ENCODE peak calls at places on chromosomes 13 and 19, in ten cellular contexts. Q is IMR-90, D is ascending aorta, A is upper lobe of right lung, B is OCI-LY7, V is tibial nerve, C is Karpas-422, O is SJSA1, I is psoas muscle, U is left ventricle myocardium inferior. W is an unnamed sample.

GRCh38 chr19:54133312-54133956 is 4.1 kb upstream of the CNOT3 start:
- DNase-seq in Q (no peak), D (no peak), A (no peak), B (no peak), V (no peak), C (peak; percentile 74), O (no peak), I (no peak), U (no peak), W (no peak)

GRCh38 chr13:29713841-29714240 is 118.4 kb upstream of the SLC7A1 start:
- DNase-seq in Q (peak; percentile 21), D (no peak), A (no peak), B (peak; percentile 9), V (no peak), C (peak; percentile 65), O (no peak), I (no peak), U (no peak), W (peak; percentile 1)

GRCh38 chr19:13952154-13953020 is at the start of gene DCAF15:
- DNase-seq in Q (peak; percentile 99), D (peak; percentile 100), A (peak; percentile 99), B (peak; percentile 100), V (peak; percentile 98), C (peak; percentile 100), O (peak; percentile 98), I (peak; percentile 99), U (peak; percentile 99), W (peak; percentile 100)

GRCh38 chr19:2394054-2394668 is 33.2 kb downstream of the TIMM13 start:
- DNase-seq in Q (no peak), D (no peak), A (no peak), B (peak; percentile 75), V (no peak), C (peak; percentile 63), O (no peak), I (no peak), U (no peak), W (no peak)

GRCh38 chr13:91174886-91175501 is 172.5 kb upstream of the MIR17HG start:
- DNase-seq in Q (no peak), D (no peak), A (peak; percentile 56), B (no peak), V (no peak), C (no peak), O (no peak), I (no peak), U (no peak), W (no peak)

GRCh38 chr13:99050983-99051488 is 73.2 kb upstream of the DOCK9 start:
- DNase-seq in Q (no peak), D (no peak), A (no peak), B (peak; percentile 75), V (no peak), C (no peak), O (no peak), I (no peak), U (no peak), W (no peak)

GRCh38 chr13:31638577-31638976 is 100.7 kb upstream of the RXFP2 start:
- DNase-seq in Q (peak; percentile 65), D (no peak), A (no peak), B (no peak), V (no peak), C (no peak), O (no peak), I (no peak), U (no peak), W (no peak)

GRCh38 chr19:3403489-3404323 is 37.3 kb downstream of the NFIC start:
- DNase-seq in Q (peak; percentile 97), D (peak; percentile 97), A (peak; percentile 93), B (no peak), V (peak; percentile 81), C (no peak), O (peak; percentile 96), I (peak; percentile 93), U (peak; percentile 93), W (peak; percentile 99)

GRCh38 chr13:111206148-111206547 is 91.0 kb downstream of the ARHGEF7 start:
- DNase-seq in Q (no peak), D (no peak), A (no peak), B (no peak), V (no peak), C (no peak), O (no peak), I (no peak), U (no peak), W (no peak)

GRCh38 chr19:4748185-4748584 is 24.5 kb upstream of the DPP9 start:
- DNase-seq in Q (no peak), D (no peak), A (no peak), B (no peak), V (no peak), C (no peak), O (no peak), I (no peak), U (no peak), W (no peak)

GRCh38 chr19:48630289-48631036 is 6.7 kb downstream of the DBP start:
- DNase-seq in Q (no peak), D (peak; percentile 86), A (peak; percentile 78), B (no peak), V (no peak), C (no peak), O (no peak), I (peak; percentile 68), U (peak; percentile 86), W (no peak)

GRCh38 chr19:48629599-48630288 is 7.4 kb downstream of the DBP start:
- DNase-seq in Q (no peak), D (no peak), A (peak; percentile 75), B (no peak), V (no peak), C (peak; percentile 66), O (no peak), I (peak; percentile 73), U (peak; percentile 54), W (no peak)

GRCh38 chr19:48628486-48629296 is 8.5 kb downstream of the DBP start:
- DNase-seq in Q (no peak), D (no peak), A (peak; percentile 67), B (no peak), V (no peak), C (no peak), O (no peak), I (no peak), U (no peak), W (no peak)

GRCh38 chr19:48627865-48628314 is 8.6 kb downstream of the SPHK2 start:
- DNase-seq in Q (no peak), D (no peak), A (peak; percentile 64), B (no peak), V (no peak), C (no peak), O (no peak), I (no peak), U (no peak), W (no peak)

DNA sequence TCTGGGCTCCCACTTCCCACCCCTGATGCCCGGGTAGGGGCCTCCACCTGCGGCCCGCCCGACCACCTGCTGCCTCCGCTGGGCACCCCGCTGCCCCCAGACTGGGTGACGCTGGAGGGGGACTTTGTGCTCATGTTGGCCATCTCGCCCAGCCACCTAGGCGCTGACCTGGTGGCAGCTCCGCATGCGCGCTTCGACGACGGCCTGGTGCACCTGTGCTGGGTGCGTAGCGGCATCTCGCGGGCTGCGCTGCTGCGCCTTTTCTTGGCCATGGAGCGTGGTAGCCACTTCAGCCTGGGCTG is 7.9 kb downstream of the DBP start:
- DNase-seq in Q (no peak), D (no peak), A (peak; percentile 66), B (no peak), V (no peak), C (no peak), O (no peak), I (no peak), U (no peak), W (no peak)
- H3K27ac ChIP-seq in Q (no peak overlapping the region), D (peak overlapping the region; percentile 79), A (no peak overlapping the region), B (no peak overlapping the region), V (peak overlapping the region; percentile 77), C (no peak overlapping the region), O (no peak overlapping the region), I (peak overlapping the region; percentile 80), U (peak overlapping the region; percentile 98), W (no peak overlapping the region)

DNA sequence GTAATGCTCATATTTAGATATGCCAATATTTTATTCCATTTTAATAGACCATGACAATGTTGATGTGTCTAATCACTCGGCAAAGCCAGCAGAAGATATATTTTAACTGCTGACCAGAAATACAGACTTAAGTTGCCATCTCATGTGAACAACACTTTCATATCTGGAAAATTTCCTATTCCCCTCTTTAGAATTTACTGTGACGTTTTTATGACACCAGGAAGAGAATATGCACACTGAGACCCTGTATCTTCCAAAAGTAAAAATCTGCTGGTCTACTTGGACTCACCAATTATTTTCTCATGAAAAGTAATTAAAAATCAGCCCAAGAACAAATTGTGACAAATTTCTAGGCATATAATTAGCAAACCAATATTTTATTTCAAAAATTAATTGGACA is 2.1 kb downstream of the PROSER1 start:
- DNase-seq in Q (no peak), D (no peak), A (no peak), B (no peak), V (no peak), C (no peak), O (no peak), I (no peak), U (no peak), W (no peak)
- H3K4me3 ChIP-seq in Q (peak overlapping the region; percentile 9), D (peak overlapping the region; percentile 100), A (peak overlapping the region; percentile 85), B (peak overlapping the region; percentile 93), V (no peak overlapping the region), C (peak overlapping the region; percentile 73), O (peak overlapping the region; percentile 81), I (peak overlapping the region; percentile 95), U (peak overlapping the region; percentile 94), W (peak overlapping the region; percentile 89)

DNA sequence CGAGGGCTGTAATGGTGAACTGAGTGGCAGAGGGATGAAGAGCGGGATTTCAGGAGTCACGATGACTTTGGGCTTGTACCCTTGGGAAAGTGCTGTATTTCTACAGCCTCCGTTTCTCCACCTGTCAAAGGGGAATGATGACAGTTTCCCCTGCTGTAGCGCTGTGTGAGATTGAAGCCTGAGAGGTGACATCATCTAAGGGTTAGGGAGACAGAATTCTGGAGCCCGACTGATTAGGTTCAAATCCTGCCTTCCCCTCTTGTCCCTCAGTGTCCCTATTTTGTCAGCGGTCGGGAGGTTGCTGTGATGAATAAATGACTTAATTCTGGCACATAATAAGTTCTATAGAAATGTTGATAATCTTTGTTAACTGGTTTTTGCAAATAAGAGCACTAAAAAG is 693 bp downstream of the MRPL4 start:
- DNase-seq in Q (no peak), D (no peak), A (no peak), B (no peak), V (no peak), C (no peak), O (no peak), I (no peak), U (no peak), W (no peak)
- H3K27ac ChIP-seq in Q (peak overlapping the region; percentile 36), D (peak overlapping the region; percentile 71), A (peak overlapping the region; percentile 88), B (peak overlapping the region; percentile 54), V (peak overlapping the region; percentile 89), C (peak overlapping the region; percentile 23), O (peak overlapping the region; percentile 2), I (peak overlapping the region; percentile 89), U (peak overlapping the region; percentile 92), W (peak overlapping the region; percentile 86)

DNA sequence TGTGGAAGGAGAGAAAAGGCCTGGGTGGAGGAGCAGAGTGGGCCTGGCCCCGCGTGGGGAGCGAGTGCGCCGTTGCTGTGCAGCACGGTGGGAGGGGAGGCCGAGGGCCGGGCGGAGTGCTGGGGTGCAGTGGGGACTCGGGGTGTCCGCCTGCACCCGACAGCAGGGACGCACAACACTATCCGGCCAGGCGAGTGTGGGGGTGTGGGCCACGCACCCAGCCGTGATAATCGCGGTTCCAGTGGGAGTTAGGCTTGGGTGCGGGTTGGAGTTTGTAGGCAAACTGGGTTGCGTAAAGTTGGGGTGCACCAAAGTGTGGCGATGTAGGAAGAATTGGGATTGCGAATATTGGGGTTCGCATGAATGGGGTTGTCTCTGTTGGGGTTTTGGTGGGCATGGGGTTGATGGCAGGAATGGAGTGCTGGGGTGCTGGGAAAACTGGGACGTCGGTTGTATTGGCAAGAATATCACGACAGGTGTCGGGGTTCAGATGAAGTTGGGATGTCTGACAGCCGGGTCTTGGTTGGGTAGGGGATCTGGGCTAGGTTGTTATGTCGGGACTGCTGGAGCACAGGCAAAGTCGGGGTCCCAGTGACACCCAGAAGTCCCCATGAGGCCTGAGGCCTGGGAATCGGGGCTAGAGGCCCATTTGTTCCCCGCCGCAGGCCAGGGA is 604 bp upstream of the CIRBP start:
- DNase-seq in Q (no peak), D (peak; percentile 70), A (no peak), B (no peak), V (no peak), C (no peak), O (no peak), I (peak; percentile 46), U (no peak), W (peak; percentile 85)
- H3K4me3 ChIP-seq in Q (no peak overlapping the region), D (peak overlapping the region; percentile 14), A (peak overlapping the region; percentile 69), B (peak overlapping the region; percentile 82), V (peak overlapping the region; percentile 79), C (peak overlapping the region; percentile 28), O (no peak overlapping the region), I (peak overlapping the region; percentile 87), U (peak overlapping the region; percentile 86), W (peak overlapping the region; percentile 92)

W was measured in coronary artery.